ENCODE peak calls at places on chromosomes 6 and 20, in eight cellular contexts. R, V, U, T, C, Z, X and H are unnamed samples. For H3K4me1, the result is how much of the 10 kb centered on the place peaks cover.

GRCh38 chr6:128731249-128732165 is 151.4 kb upstream of the LAMA2 start:
- DNase-seq in R (no peak), V (peak), U (no peak), T (peak), C (no peak), Z (peak), X (peak), H (no peak)

GRCh38 chr6:107275330-107275865 is 160.1 kb upstream of the BEND3 start:
- DNase-seq in R (no peak), V (peak), U (no peak), T (no peak), C (peak), Z (peak), X (no peak), H (no peak)

GRCh38 chr6:73421534-73421933 is 26.9 kb downstream of the DDX43 start:
- DNase-seq in R (no peak), V (no peak), U (no peak), T (no peak), C (no peak), Z (no peak), X (no peak), H (no peak)

GRCh38 chr20:25738198-25738597 is 41.5 kb upstream of the ZNF337 start:
- DNase-seq in R (no peak), V (no peak), U (no peak), T (peak), C (no peak), Z (no peak), X (no peak), H (no peak)

GRCh38 chr6:16972535-16972934 is 129.3 kb upstream of the STMND1 start:
- DNase-seq in R (no peak), V (no peak), U (no peak), T (no peak), C (no peak), Z (no peak), X (no peak), H (no peak)

GRCh38 chr6:24547243-24547642 is 52.5 kb downstream of the ALDH5A1 start:
- DNase-seq in R (no peak), V (peak), U (no peak), T (no peak), C (no peak), Z (peak), X (peak), H (peak)

GRCh38 chr20:50577175-50578018 is 67.2 kb downstream of the PTPN1 start:
- DNase-seq in R (no peak), V (no peak), U (peak), T (no peak), C (peak), Z (no peak), X (no peak), H (no peak)

GRCh38 chr20:59157961-59158541 is 5.6 kb upstream of the ZNF831 start:
- DNase-seq in R (peak), V (no peak), U (no peak), T (no peak), C (no peak), Z (no peak), X (peak), H (no peak)

GRCh38 chr6:25089442-25089841 is 153.7 kb upstream of the RIPOR2 start:
- DNase-seq in R (no peak), V (no peak), U (no peak), T (no peak), C (no peak), Z (no peak), X (no peak), H (no peak)

GRCh38 chr6:128509709-128510108 is 10.7 kb downstream of the PTPRK start:
- DNase-seq in R (no peak), V (no peak), U (no peak), T (no peak), C (no peak), Z (no peak), X (no peak), H (no peak)

GRCh38 chr6:113530769-113531168 is 326.4 kb upstream of the MARCKS start:
- DNase-seq in R (no peak), V (no peak), U (no peak), T (peak), C (no peak), Z (no peak), X (no peak), H (no peak)

GRCh38 chr20:51162015-51162414 is 139.1 kb upstream of the KCNG1 start:
- DNase-seq in R (no peak), V (no peak), U (no peak), T (no peak), C (no peak), Z (no peak), X (no peak), H (no peak)

GRCh38 chr20:13857304-13857703 is 72.5 kb downstream of the NDUFAF5 start:
- DNase-seq in R (no peak), V (no peak), U (no peak), T (no peak), C (no peak), Z (no peak), X (no peak), H (no peak)

GRCh38 chr6:17394192-17394611 is 807 bp downstream of the CAP2 start:
- DNase-seq in R (no peak), V (peak), U (peak), T (peak), C (peak), Z (peak), X (peak), H (no peak)

GRCh38 chr6:75502884-75503283 is 9.3 kb upstream of the FILIP1 start:
- DNase-seq in R (no peak), V (no peak), U (no peak), T (no peak), C (no peak), Z (no peak), X (no peak), H (no peak)

GRCh38 chr20:58174708-58175287 is 53.7 kb downstream of the ANKRD60 start:
- DNase-seq in R (no peak), V (no peak), U (peak), T (peak), C (no peak), Z (no peak), X (no peak), H (no peak)

GRCh38 chr6:2270049-2270448 is 24.6 kb upstream of the GMDS start:
- DNase-seq in R (no peak), V (no peak), U (no peak), T (no peak), C (no peak), Z (no peak), X (no peak), H (no peak)

GRCh38 chr6:97322811-97323210 is 39.8 kb upstream of the MMS22L start:
- DNase-seq in R (no peak), V (no peak), U (no peak), T (no peak), C (no peak), Z (no peak), X (no peak), H (no peak)

GRCh38 chr20:20553534-20553933 is 158.9 kb downstream of the RALGAPA2 start:
- DNase-seq in R (no peak), V (no peak), U (no peak), T (no peak), C (no peak), Z (no peak), X (no peak), H (no peak)

GRCh38 chr6:136051140-136051775 is 198.9 kb downstream of the MTFR2 start:
- DNase-seq in R (no peak), V (no peak), U (no peak), T (peak), C (no peak), Z (no peak), X (no peak), H (peak)

GRCh38 chr6:75167426-75167825 is 38.4 kb downstream of the COL12A1 start:
- DNase-seq in R (no peak), V (no peak), U (no peak), T (no peak), C (no peak), Z (no peak), X (no peak), H (no peak)

GRCh38 chr6:25627001-25627400 is 25.0 kb upstream of the SCGN start:
- DNase-seq in R (no peak), V (no peak), U (no peak), T (no peak), C (no peak), Z (peak), X (peak), H (no peak)

GRCh38 chr20:24971702-24972101 is 20.8 kb downstream of the APMAP start:
- DNase-seq in R (no peak), V (no peak), U (peak), T (no peak), C (no peak), Z (peak), X (no peak), H (peak)

GRCh38 chr6:162773996-162774395 is 46.2 kb downstream of the PACRG start:
- DNase-seq in R (no peak), V (no peak), U (no peak), T (no peak), C (no peak), Z (no peak), X (no peak), H (no peak)

GRCh38 chr20:63177134-63177784 is 38.7 kb downstream of the YTHDF1 start:
- DNase-seq in R (no peak), V (no peak), U (no peak), T (no peak), C (no peak), Z (peak), X (peak), H (no peak)

GRCh38 chr6:106609699-106610098 is 19.6 kb downstream of the RTN4IP1 start:
- DNase-seq in R (no peak), V (peak), U (no peak), T (no peak), C (no peak), Z (peak), X (peak), H (no peak)

GRCh38 chr6:168964138-168964892 is 289.3 kb downstream of the THBS2 start:
- DNase-seq in R (no peak), V (no peak), U (no peak), T (no peak), C (no peak), Z (no peak), X (no peak), H (no peak)

GRCh38 chr6:3449750-3450305 is 7.0 kb downstream of the SLC22A23 start:
- DNase-seq in R (no peak), V (no peak), U (no peak), T (no peak), C (no peak), Z (no peak), X (no peak), H (no peak)

GRCh38 chr6:47300417-47300816 is 9.3 kb downstream of the TNFRSF21 start:
- DNase-seq in R (no peak), V (no peak), U (no peak), T (no peak), C (no peak), Z (no peak), X (no peak), H (no peak)

GRCh38 chr6:105067329-105067728 is 110.4 kb downstream of the LIN28B start:
- DNase-seq in R (no peak), V (no peak), U (no peak), T (no peak), C (no peak), Z (no peak), X (no peak), H (no peak)

GRCh38 chr6:2971420-2972218 is at the start of gene SERPINB6:
- DNase-seq in R (peak), V (peak), U (peak), T (peak), C (peak), Z (peak), X (peak), H (peak)

GRCh38 chr20:1934162-1934561 is 39.0 kb downstream of the SIRPA start:
- DNase-seq in R (no peak), V (no peak), U (no peak), T (peak), C (no peak), Z (no peak), X (no peak), H (no peak)

GRCh38 chr6:31070711-31071197 is 41.6 kb downstream of the C6orf15 start:
- DNase-seq in R (no peak), V (peak), U (no peak), T (peak), C (peak), Z (peak), X (peak), H (no peak)

GRCh38 chr6:82410151-82410621 is 46.6 kb downstream of the TPBG start:
- DNase-seq in R (no peak), V (no peak), U (no peak), T (peak), C (no peak), Z (no peak), X (no peak), H (no peak)

GRCh38 chr6:47343631-47344421 is 34.1 kb upstream of the TNFRSF21 start:
- DNase-seq in R (no peak), V (peak), U (no peak), T (no peak), C (peak), Z (no peak), X (no peak), H (no peak)

GRCh38 chr6:45687570-45687969 is 309.8 kb upstream of the SUPT3H start:
- DNase-seq in R (no peak), V (no peak), U (no peak), T (no peak), C (no peak), Z (no peak), X (no peak), H (no peak)

GRCh38 chr6:148441454-148441911 is 98.8 kb downstream of the SASH1 start:
- DNase-seq in R (no peak), V (no peak), U (no peak), T (peak), C (no peak), Z (no peak), X (no peak), H (no peak)

GRCh38 chr6:105824732-105825131 is 261.4 kb upstream of the PRDM1 start:
- DNase-seq in R (no peak), V (no peak), U (no peak), T (no peak), C (no peak), Z (no peak), X (no peak), H (no peak)

GRCh38 chr20:8124639-8125038 is 7.4 kb upstream of the PLCB1 start:
- DNase-seq in R (no peak), V (no peak), U (no peak), T (no peak), C (no peak), Z (no peak), X (no peak), H (no peak)

GRCh38 chr6:27096834-27097511 is 150.5 kb upstream of the PRSS16 start:
- DNase-seq in R (peak), V (peak), U (no peak), T (peak), C (peak), Z (peak), X (peak), H (peak)
- H3K27ac ChIP-seq in R (no peak), V (no peak), U (no peak), T (no peak), C (no peak), Z (no peak), X (no peak), H (no peak)

GRCh38 chr6:167553716-167554115 is 228.8 kb downstream of the TTLL2 start:
- DNase-seq in R (no peak), V (no peak), U (no peak), T (no peak), C (no peak), Z (no peak), X (no peak), H (no peak)
- H3K4me1 ChIP-seq in R (under half), V (under half), U (under half), T (under half), C (under half), Z (under half), X (under half), H (under half)

GRCh38 chr6:27168108-27168507 is 79.4 kb upstream of the PRSS16 start:
- DNase-seq in R (no peak), V (no peak), U (no peak), T (peak), C (no peak), Z (no peak), X (no peak), H (no peak)
- H3K4me3 ChIP-seq in R (no peak), V (no peak), U (no peak), T (no peak), C (no peak), Z (no peak), X (no peak), H (no peak)

GRCh38 chr6:166604911-166605310 is 18.4 kb upstream of the RAMACL start:
- DNase-seq in R (no peak), V (no peak), U (no peak), T (no peak), C (no peak), Z (peak), X (no peak), H (no peak)
- H3K27ac ChIP-seq in R (no peak), V (no peak), U (no peak), T (no peak), C (no peak), Z (no peak), X (no peak), H (no peak)